ENCODE peak calls at places on chromosomes 11 and 22, in four cellular contexts. One of them, this sample, is unnamed.

GRCh38 chr11:76673164-76674142 is 2.9 kb upstream of the LRRC32 start:
- DNase-seq in fibroblast of lung: no peak
- DNase-seq in cardiac muscle cell: no peak
- DNase-seq in naive thymus-derived CD4-positive, alpha-beta T cell: no peak
- DNase-seq in this sample: no peak

GRCh38 chr11:17803751-17804334 is 69.3 kb downstream of the KCNC1 start:
- DNase-seq in naive thymus-derived CD4-positive, alpha-beta T cell: no peak
- DNase-seq in cardiac muscle cell: no peak
- DNase-seq in fibroblast of lung: no peak
- DNase-seq in this sample: no peak

GRCh38 chr11:8608646-8609045 is 14.6 kb upstream of the STK33 start:
- DNase-seq in fibroblast of lung: peak; percentile 56
- DNase-seq in cardiac muscle cell: peak; percentile 21
- DNase-seq in naive thymus-derived CD4-positive, alpha-beta T cell: no peak
- DNase-seq in this sample: no peak

GRCh38 chr22:23856721-23857605 is 712 bp upstream of the SLC2A11 start:
- DNase-seq in naive thymus-derived CD4-positive, alpha-beta T cell: no peak
- DNase-seq in fibroblast of lung: peak; percentile 64
- DNase-seq in cardiac muscle cell: peak; percentile 50
- DNase-seq in this sample: peak; percentile 62

GRCh38 chr22:30000566-30000965 is 79.7 kb upstream of the HORMAD2 start:
- DNase-seq in naive thymus-derived CD4-positive, alpha-beta T cell: no peak
- DNase-seq in cardiac muscle cell: no peak
- DNase-seq in fibroblast of lung: peak; percentile 83
- DNase-seq in this sample: no peak

GRCh38 chr11:43954241-43954640 is 11.8 kb downstream of the C11orf96 start:
- DNase-seq in cardiac muscle cell: no peak
- DNase-seq in naive thymus-derived CD4-positive, alpha-beta T cell: no peak
- DNase-seq in fibroblast of lung: no peak
- DNase-seq in this sample: no peak

GRCh38 chr11:18705651-18706281 is 7.2 kb downstream of the TMEM86A start:
- DNase-seq in cardiac muscle cell: peak; percentile 20
- DNase-seq in naive thymus-derived CD4-positive, alpha-beta T cell: peak; percentile 33
- DNase-seq in fibroblast of lung: no peak
- DNase-seq in this sample: peak; percentile 27

GRCh38 chr11:92451081-92451480 is 226.5 kb downstream of the FAT3 start:
- DNase-seq in naive thymus-derived CD4-positive, alpha-beta T cell: no peak
- DNase-seq in cardiac muscle cell: no peak
- DNase-seq in fibroblast of lung: no peak
- DNase-seq in this sample: no peak

GRCh38 chr11:78061921-78062311 is 1.7 kb upstream of the THRSP start:
- DNase-seq in fibroblast of lung: no peak
- DNase-seq in cardiac muscle cell: peak; percentile 56
- DNase-seq in naive thymus-derived CD4-positive, alpha-beta T cell: no peak
- DNase-seq in this sample: peak; percentile 29

GRCh38 chr11:132605794-132606570 is 926.3 kb downstream of the OPCML start:
- DNase-seq in cardiac muscle cell: no peak
- DNase-seq in naive thymus-derived CD4-positive, alpha-beta T cell: no peak
- DNase-seq in fibroblast of lung: no peak
- DNase-seq in this sample: no peak

GRCh38 chr11:122634507-122634906 is 21.0 kb upstream of the UBASH3B start:
- DNase-seq in fibroblast of lung: peak; percentile 54
- DNase-seq in naive thymus-derived CD4-positive, alpha-beta T cell: no peak
- DNase-seq in cardiac muscle cell: no peak
- DNase-seq in this sample: no peak

GRCh38 chr22:40560551-40560950 is 76.0 kb downstream of the MRTFA start:
- DNase-seq in cardiac muscle cell: peak; percentile 33
- DNase-seq in fibroblast of lung: peak; percentile 73
- DNase-seq in naive thymus-derived CD4-positive, alpha-beta T cell: no peak
- DNase-seq in this sample: no peak

GRCh38 chr11:33344611-33345010 is 87.4 kb downstream of the HIPK3 start:
- DNase-seq in cardiac muscle cell: peak; percentile 20
- DNase-seq in fibroblast of lung: peak; percentile 17
- DNase-seq in naive thymus-derived CD4-positive, alpha-beta T cell: no peak
- DNase-seq in this sample: no peak

GRCh38 chr22:24433868-24434471 is 6.6 kb downstream of the ADORA2A start:
- DNase-seq in cardiac muscle cell: no peak
- DNase-seq in naive thymus-derived CD4-positive, alpha-beta T cell: no peak
- DNase-seq in fibroblast of lung: peak; percentile 65
- DNase-seq in this sample: no peak

GRCh38 chr11:6452219-6452618 is 11.4 kb upstream of the HPX start:
- DNase-seq in fibroblast of lung: peak; percentile 12
- DNase-seq in cardiac muscle cell: no peak
- DNase-seq in naive thymus-derived CD4-positive, alpha-beta T cell: no peak
- DNase-seq in this sample: no peak

GRCh38 chr11:64036081-64037026 is 623 bp downstream of the FLRT1 start:
- DNase-seq in naive thymus-derived CD4-positive, alpha-beta T cell: no peak
- DNase-seq in fibroblast of lung: peak; percentile 49
- DNase-seq in cardiac muscle cell: peak; percentile 40
- DNase-seq in this sample: no peak

GRCh38 chr11:15615412-15616096 is 500.8 kb downstream of the INSC start:
- DNase-seq in fibroblast of lung: no peak
- DNase-seq in cardiac muscle cell: no peak
- DNase-seq in naive thymus-derived CD4-positive, alpha-beta T cell: no peak
- DNase-seq in this sample: no peak

GRCh38 chr22:46057762-46058420 is 80.9 kb upstream of the WNT7B start:
- DNase-seq in cardiac muscle cell: peak; percentile 51
- DNase-seq in fibroblast of lung: peak; percentile 72
- DNase-seq in naive thymus-derived CD4-positive, alpha-beta T cell: peak; percentile 55
- DNase-seq in this sample: peak; percentile 54

GRCh38 chr11:1836011-1836945 is 1.5 kb downstream of the SYT8 start:
- DNase-seq in naive thymus-derived CD4-positive, alpha-beta T cell: no peak
- DNase-seq in cardiac muscle cell: no peak
- DNase-seq in fibroblast of lung: no peak
- DNase-seq in this sample: no peak

GRCh38 chr22:37095113-37095512 is 14.4 kb downstream of the TMPRSS6 start:
- DNase-seq in fibroblast of lung: no peak
- DNase-seq in naive thymus-derived CD4-positive, alpha-beta T cell: no peak
- DNase-seq in cardiac muscle cell: no peak
- DNase-seq in this sample: no peak

GRCh38 chr11:92131289-92131890 is 93.2 kb upstream of the FAT3 start:
- DNase-seq in naive thymus-derived CD4-positive, alpha-beta T cell: no peak
- DNase-seq in fibroblast of lung: peak; percentile 83
- DNase-seq in cardiac muscle cell: peak; percentile 58
- DNase-seq in this sample: no peak

GRCh38 chr22:28917747-28918543 is 34.6 kb downstream of the ZNRF3 start:
- DNase-seq in cardiac muscle cell: peak; percentile 50
- DNase-seq in fibroblast of lung: peak; percentile 70
- DNase-seq in naive thymus-derived CD4-positive, alpha-beta T cell: no peak
- DNase-seq in this sample: no peak

GRCh38 chr11:60912223-60912850 is 1.6 kb upstream of the TMEM109 start:
- DNase-seq in naive thymus-derived CD4-positive, alpha-beta T cell: peak; percentile 70
- DNase-seq in fibroblast of lung: no peak
- DNase-seq in cardiac muscle cell: no peak
- DNase-seq in this sample: no peak

GRCh38 chr22:28006271-28006670 is 87.2 kb upstream of the PITPNB start:
- DNase-seq in naive thymus-derived CD4-positive, alpha-beta T cell: no peak
- DNase-seq in cardiac muscle cell: no peak
- DNase-seq in fibroblast of lung: peak; percentile 55
- DNase-seq in this sample: no peak

GRCh38 chr11:113881856-113882255 is 6.5 kb upstream of the USP28 start:
- DNase-seq in naive thymus-derived CD4-positive, alpha-beta T cell: no peak
- DNase-seq in cardiac muscle cell: no peak
- DNase-seq in fibroblast of lung: peak; percentile 13
- DNase-seq in this sample: no peak

GRCh38 chr22:45441158-45441557 is 27.7 kb downstream of the RIBC2 start:
- DNase-seq in fibroblast of lung: peak; percentile 51
- DNase-seq in naive thymus-derived CD4-positive, alpha-beta T cell: peak; percentile 23
- DNase-seq in cardiac muscle cell: peak; percentile 72
- DNase-seq in this sample: peak; percentile 82

DNA sequence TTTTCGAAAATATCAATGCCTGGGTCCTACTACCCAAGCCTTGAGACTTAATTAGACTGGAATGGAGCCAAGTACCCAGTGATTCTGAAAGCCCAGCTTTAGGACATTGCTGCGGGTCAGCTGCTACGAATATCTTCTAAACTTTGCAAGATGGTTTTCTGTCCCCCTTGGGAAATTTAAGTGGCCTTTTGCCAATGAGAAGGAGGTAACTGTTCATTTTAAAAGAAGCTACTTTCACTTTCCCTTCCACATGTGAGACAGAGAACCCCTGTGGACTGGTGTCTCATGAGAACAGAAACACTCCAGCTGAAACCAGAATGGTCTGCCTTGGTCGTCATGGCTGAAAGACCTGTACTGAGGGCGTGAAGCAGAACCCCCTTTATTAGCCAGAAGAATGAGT is 74.9 kb downstream of the SC5D start:
- DNase-seq in fibroblast of lung: no peak
- DNase-seq in cardiac muscle cell: peak; percentile 36
- DNase-seq in naive thymus-derived CD4-positive, alpha-beta T cell: peak; percentile 58
- DNase-seq in this sample: no peak
- H3K27ac ChIP-seq in fibroblast of lung: no peak overlapping the region
- H3K27ac ChIP-seq in cardiac muscle cell: no peak overlapping the region
- H3K27ac ChIP-seq in naive thymus-derived CD4-positive, alpha-beta T cell: peak overlapping the region; percentile 55
- H3K27ac ChIP-seq in this sample: peak overlapping the region; percentile 72

GRCh38 chr11:134380229-134380628 is 31.8 kb downstream of the B3GAT1 start:
- DNase-seq in cardiac muscle cell: no peak
- DNase-seq in naive thymus-derived CD4-positive, alpha-beta T cell: no peak
- DNase-seq in fibroblast of lung: no peak
- DNase-seq in this sample: no peak
- H3K9me3 ChIP-seq in cardiac muscle cell: no peaks in the 10 kb centered on the region
- H3K9me3 ChIP-seq in naive thymus-derived CD4-positive, alpha-beta T cell: no peaks in the 10 kb centered on the region
- H3K9me3 ChIP-seq in fibroblast of lung: no peaks in the 10 kb centered on the region
- H3K9me3 ChIP-seq in this sample: no peaks in the 10 kb centered on the region

DNA sequence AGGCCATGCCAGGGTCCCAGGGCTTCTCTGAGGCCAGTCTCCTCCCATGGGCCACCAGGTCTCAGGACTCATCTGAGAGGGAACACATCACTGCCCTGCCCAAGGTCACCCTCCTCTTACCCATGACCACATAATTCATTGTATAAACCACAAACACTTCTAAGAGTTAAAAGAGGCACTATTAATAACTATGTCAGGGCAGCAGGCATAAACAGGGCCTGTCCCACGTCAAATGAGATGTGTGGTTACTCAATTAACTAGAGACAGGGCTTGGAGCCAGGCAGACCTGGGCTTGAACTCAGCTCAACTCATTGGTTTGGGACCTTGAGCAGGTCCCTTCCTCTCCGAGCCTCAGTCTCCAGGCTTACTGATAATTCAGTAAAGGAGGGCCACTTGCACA is 33.1 kb downstream of the ARAP1 start:
- DNase-seq in cardiac muscle cell: peak; percentile 67
- DNase-seq in naive thymus-derived CD4-positive, alpha-beta T cell: no peak
- DNase-seq in fibroblast of lung: peak; percentile 51
- DNase-seq in this sample: no peak
- H3K4me1 ChIP-seq in cardiac muscle cell: peaks cover 50% of the 10 kb centered on the region
- H3K4me1 ChIP-seq in naive thymus-derived CD4-positive, alpha-beta T cell: peaks cover 36% of the 10 kb centered on the region
- H3K4me1 ChIP-seq in fibroblast of lung: peaks cover 24% of the 10 kb centered on the region
- H3K4me1 ChIP-seq in this sample: peaks cover 21% of the 10 kb centered on the region

DNA sequence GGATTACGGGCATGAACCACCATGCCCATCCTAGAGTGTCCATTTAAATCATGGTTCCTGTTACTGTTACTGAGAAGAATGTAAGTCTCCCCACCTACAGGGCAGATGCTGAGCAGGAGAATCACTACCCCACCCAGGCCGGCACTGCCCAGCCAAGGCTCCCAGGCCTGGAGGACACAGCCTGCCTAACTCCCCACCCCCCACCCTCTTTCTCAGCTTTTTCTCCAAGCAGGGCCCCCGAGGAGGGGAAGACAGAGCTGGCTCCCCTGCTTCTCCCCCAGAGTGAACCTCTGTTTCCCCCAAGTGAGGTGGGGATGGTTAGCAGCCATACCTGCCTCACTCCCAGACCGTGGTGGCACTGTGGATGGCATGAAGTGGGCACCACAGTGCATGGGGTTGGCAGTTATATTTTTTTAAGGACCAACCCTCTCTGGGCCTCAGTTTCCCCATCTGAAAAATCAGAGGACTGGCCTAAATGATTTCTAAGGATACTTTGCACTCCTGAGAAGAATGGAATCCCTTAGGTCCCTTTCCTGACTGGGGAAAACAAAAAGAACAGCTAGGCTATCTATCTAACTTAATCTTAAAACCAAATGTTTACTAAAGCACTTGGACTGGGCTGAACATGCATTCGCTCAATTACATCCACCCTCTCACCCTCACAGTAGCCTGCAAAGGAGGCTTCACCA is 5.0 kb downstream of the CBX7 start:
- DNase-seq in cardiac muscle cell: no peak
- DNase-seq in naive thymus-derived CD4-positive, alpha-beta T cell: no peak
- DNase-seq in fibroblast of lung: no peak
- DNase-seq in this sample: no peak
- H3K27ac ChIP-seq in cardiac muscle cell: no peak overlapping the region
- H3K27ac ChIP-seq in naive thymus-derived CD4-positive, alpha-beta T cell: peak overlapping the region; percentile 97
- H3K27ac ChIP-seq in fibroblast of lung: no peak overlapping the region
- H3K27ac ChIP-seq in this sample: peak overlapping the region; percentile 74

GRCh38 chr11:74871037-74871436 is 77.9 kb downstream of the XRRA1 start:
- DNase-seq in cardiac muscle cell: peak; percentile 18
- DNase-seq in naive thymus-derived CD4-positive, alpha-beta T cell: no peak
- DNase-seq in fibroblast of lung: no peak
- DNase-seq in this sample: no peak
- H3K9me3 ChIP-seq in cardiac muscle cell: no peaks in the 10 kb centered on the region
- H3K9me3 ChIP-seq in naive thymus-derived CD4-positive, alpha-beta T cell: peaks cover 46% of the 10 kb centered on the region
- H3K9me3 ChIP-seq in fibroblast of lung: peaks cover 2% of the 10 kb centered on the region
- H3K9me3 ChIP-seq in this sample: no peaks in the 10 kb centered on the region

DNA sequence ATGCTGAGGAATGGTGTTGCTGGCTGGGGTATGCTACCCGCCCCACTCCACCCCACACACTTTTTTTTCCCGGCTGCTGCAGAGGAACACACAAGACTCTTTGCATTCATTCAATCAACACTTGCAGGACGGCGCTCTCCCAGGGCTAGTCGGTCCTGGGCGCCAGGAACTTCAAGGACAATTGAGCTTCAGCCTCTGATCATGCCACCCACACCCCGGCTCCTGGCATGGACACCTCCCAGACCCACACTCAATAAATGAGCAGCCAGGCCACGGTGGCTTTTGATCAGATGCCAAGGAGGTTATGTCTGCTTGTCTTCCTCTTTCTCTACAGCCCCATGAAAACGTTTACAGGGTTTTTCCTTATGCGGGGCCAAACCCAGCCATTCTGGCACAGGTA is 19.8 kb downstream of the TPST2 start:
- DNase-seq in cardiac muscle cell: no peak
- DNase-seq in fibroblast of lung: peak; percentile 38
- DNase-seq in naive thymus-derived CD4-positive, alpha-beta T cell: no peak
- DNase-seq in this sample: peak; percentile 85
- H3K4me1 ChIP-seq in cardiac muscle cell: no peaks in the 10 kb centered on the region
- H3K4me1 ChIP-seq in fibroblast of lung: no peaks in the 10 kb centered on the region
- H3K4me1 ChIP-seq in naive thymus-derived CD4-positive, alpha-beta T cell: peaks cover 24% of the 10 kb centered on the region
- H3K4me1 ChIP-seq in this sample: peaks cover 13% of the 10 kb centered on the region

DNA sequence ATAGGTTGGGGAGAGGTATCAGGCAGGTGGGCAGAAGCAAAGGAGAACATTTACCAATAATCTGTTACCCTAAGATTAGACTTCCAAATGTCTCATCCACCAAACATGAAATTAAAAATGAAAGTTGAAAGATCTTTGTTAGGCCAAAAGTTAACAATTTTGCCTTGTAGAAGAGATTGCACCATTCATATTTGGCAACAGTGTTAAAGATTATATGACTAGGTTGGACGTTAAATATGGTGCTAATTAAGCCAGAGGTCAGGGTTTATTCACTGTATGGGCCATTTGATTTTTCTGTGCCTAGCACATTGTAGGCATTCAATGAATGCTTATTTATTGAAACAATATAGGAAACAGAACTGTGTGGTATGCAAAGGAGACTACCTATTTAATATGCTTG is 126.1 kb upstream of the SLC5A12 start:
- DNase-seq in naive thymus-derived CD4-positive, alpha-beta T cell: no peak
- DNase-seq in cardiac muscle cell: no peak
- DNase-seq in fibroblast of lung: no peak
- DNase-seq in this sample: no peak
- H3K27ac ChIP-seq in naive thymus-derived CD4-positive, alpha-beta T cell: no peak overlapping the region
- H3K27ac ChIP-seq in cardiac muscle cell: no peak overlapping the region
- H3K27ac ChIP-seq in fibroblast of lung: no peak overlapping the region
- H3K27ac ChIP-seq in this sample: no peak overlapping the region